ENCODE peak calls at places on chromosome X, in ten cellular contexts. O is A549, W is uterus, Q is heart left ventricle, X is upper lobe of left lung, B is GM12892, M is ovary, C is transverse colon, U is H54, V is stomach. L is an unnamed sample.

GRCh38 chrX:114959729-114960128 is 57.7 kb downstream of the IL13RA2 start:
- DNase-seq in O (no peak), W (no peak), Q (no peak), X (no peak), B (no peak), M (no peak), C (no peak), U (no peak), V (no peak), L (no peak)

GRCh38 chrX:44223150-44223549 is 120.3 kb downstream of the EFHC2 start:
- DNase-seq in O (no peak), W (no peak), Q (no peak), X (no peak), B (no peak), M (peak), C (peak), U (peak), V (peak), L (peak)

GRCh38 chrX:139475432-139475831 is 55.1 kb upstream of the F9 start:
- DNase-seq in O (no peak), W (no peak), Q (no peak), X (no peak), B (no peak), M (no peak), C (no peak), U (no peak), V (no peak), L (no peak)

GRCh38 chrX:126886997-126887396 is 67.5 kb downstream of the PRR32 start:
- DNase-seq in O (no peak), W (no peak), Q (no peak), X (no peak), B (no peak), M (no peak), C (no peak), U (no peak), V (no peak), L (no peak)

GRCh38 chrX:16215660-16216059 is 48.4 kb downstream of the MAGEB17 start:
- DNase-seq in O (no peak), W (no peak), Q (no peak), X (no peak), B (no peak), M (no peak), C (no peak), U (no peak), V (no peak), L (no peak)

GRCh38 chrX:9317174-9317573 is 147.7 kb upstream of the TBL1X start:
- DNase-seq in O (no peak), W (no peak), Q (no peak), X (peak), B (no peak), M (no peak), C (no peak), U (no peak), V (no peak), L (no peak)

GRCh38 chrX:22748093-22748999 is 251.4 kb upstream of the DDX53 start:
- DNase-seq in O (peak), W (peak), Q (peak), X (peak), B (peak), M (peak), C (peak), U (no peak), V (peak), L (peak)

GRCh38 chrX:18828832-18829404 is 121.5 kb downstream of the PPEF1 start:
- DNase-seq in O (no peak), W (no peak), Q (no peak), X (no peak), B (no peak), M (no peak), C (no peak), U (no peak), V (no peak), L (no peak)

GRCh38 chrX:14963447-14964236 is 90.4 kb downstream of the MOSPD2 start:
- DNase-seq in O (no peak), W (no peak), Q (no peak), X (no peak), B (no peak), M (no peak), C (no peak), U (no peak), V (no peak), L (no peak)

GRCh38 chrX:155662297-155662696 is 49.5 kb upstream of the TMLHE start:
- DNase-seq in O (no peak), W (no peak), Q (no peak), X (no peak), B (no peak), M (no peak), C (no peak), U (no peak), V (no peak), L (no peak)

GRCh38 chrX:109600114-109600710 is 24.8 kb downstream of the KCNE5 start:
- DNase-seq in O (no peak), W (no peak), Q (no peak), X (no peak), B (no peak), M (no peak), C (no peak), U (no peak), V (no peak), L (peak)

GRCh38 chrX:88584283-88584682 is 162.7 kb upstream of the CPXCR1 start:
- DNase-seq in O (no peak), W (no peak), Q (no peak), X (no peak), B (no peak), M (no peak), C (no peak), U (no peak), V (no peak), L (no peak)

GRCh38 chrX:53251307-53251706 is 26.3 kb upstream of the KDM5C start:
- DNase-seq in O (no peak), W (no peak), Q (no peak), X (no peak), B (no peak), M (no peak), C (no peak), U (no peak), V (no peak), L (no peak)

GRCh38 chrX:16444353-16444752 is 205.6 kb upstream of the S100G start:
- DNase-seq in O (no peak), W (no peak), Q (no peak), X (no peak), B (no peak), M (no peak), C (no peak), U (no peak), V (no peak), L (no peak)

GRCh38 chrX:135931644-135932487 is 38.4 kb downstream of the SAGE1 start:
- DNase-seq in O (no peak), W (peak), Q (peak), X (peak), B (no peak), M (peak), C (peak), U (no peak), V (peak), L (peak)

GRCh38 chrX:133985164-133986007 is at the start of gene GPC3:
- DNase-seq in O (peak), W (peak), Q (peak), X (no peak), B (no peak), M (peak), C (peak), U (no peak), V (peak), L (peak)

GRCh38 chrX:6644411-6644810 is 109.5 kb upstream of the VCX3A start:
- DNase-seq in O (no peak), W (no peak), Q (no peak), X (no peak), B (no peak), M (no peak), C (no peak), U (no peak), V (no peak), L (peak)

GRCh38 chrX:78104447-78105176 is 564 bp downstream of the PGK1 start:
- DNase-seq in O (peak), W (peak), Q (peak), X (peak), B (peak), M (peak), C (peak), U (peak), V (peak), L (peak)

GRCh38 chrX:53440631-53441517 is 6.7 kb upstream of the HSD17B10 start:
- DNase-seq in O (peak), W (peak), Q (peak), X (peak), B (no peak), M (peak), C (peak), U (peak), V (peak), L (peak)

GRCh38 chrX:31318866-31319265 is 247.0 kb upstream of the FTHL17 start:
- DNase-seq in O (no peak), W (no peak), Q (no peak), X (no peak), B (no peak), M (no peak), C (no peak), U (no peak), V (no peak), L (no peak)

GRCh38 chrX:129617420-129617819 is 37.3 kb downstream of the APLN start:
- DNase-seq in O (no peak), W (no peak), Q (no peak), X (no peak), B (no peak), M (no peak), C (no peak), U (no peak), V (no peak), L (no peak)

GRCh38 chrX:13220916-13221315 is 98.9 kb downstream of the ATXN3L start:
- DNase-seq in O (no peak), W (no peak), Q (no peak), X (no peak), B (no peak), M (no peak), C (no peak), U (no peak), V (no peak), L (no peak)

GRCh38 chrX:72308566-72309296 is 3.0 kb upstream of the CITED1 start:
- DNase-seq in O (peak), W (peak), Q (peak), X (peak), B (no peak), M (peak), C (peak), U (peak), V (peak), L (peak)

GRCh38 chrX:97215166-97215565 is 331.5 kb downstream of the RPA4 start:
- DNase-seq in O (no peak), W (no peak), Q (no peak), X (no peak), B (no peak), M (no peak), C (no peak), U (no peak), V (no peak), L (no peak)

GRCh38 chrX:46840946-46841740 is 4.3 kb downstream of the RP2 start:
- DNase-seq in O (no peak), W (no peak), Q (peak), X (no peak), B (no peak), M (no peak), C (no peak), U (no peak), V (no peak), L (peak)

GRCh38 chrX:124634363-124634762 is 288.0 kb downstream of the SH2D1A start:
- DNase-seq in O (no peak), W (no peak), Q (no peak), X (no peak), B (no peak), M (no peak), C (no peak), U (no peak), V (no peak), L (no peak)

GRCh38 chrX:57417827-57418226 is 131.3 kb downstream of the FAAH2 start:
- DNase-seq in O (no peak), W (no peak), Q (no peak), X (no peak), B (no peak), M (no peak), C (no peak), U (no peak), V (no peak), L (no peak)

GRCh38 chrX:125203737-125204578 is 115.7 kb upstream of the TEX13C start:
- DNase-seq in O (no peak), W (peak), Q (peak), X (no peak), B (no peak), M (no peak), C (no peak), U (no peak), V (no peak), L (peak)

GRCh38 chrX:72621163-72621562 is 48.5 kb upstream of the HDAC8 start:
- DNase-seq in O (peak), W (no peak), Q (no peak), X (no peak), B (no peak), M (no peak), C (no peak), U (no peak), V (no peak), L (no peak)

GRCh38 chrX:116238093-116238492 is 67.5 kb downstream of the AGTR2 start:
- DNase-seq in O (no peak), W (no peak), Q (no peak), X (no peak), B (no peak), M (no peak), C (no peak), U (no peak), V (no peak), L (no peak)

GRCh38 chrX:17861496-17862011 is 456 bp upstream of the RAI2 start:
- DNase-seq in O (no peak), W (no peak), Q (no peak), X (no peak), B (no peak), M (no peak), C (no peak), U (no peak), V (no peak), L (no peak)

GRCh38 chrX:109624641-109625311 is at the start of gene KCNE5:
- DNase-seq in O (no peak), W (no peak), Q (no peak), X (no peak), B (no peak), M (peak), C (no peak), U (no peak), V (no peak), L (no peak)

GRCh38 chrX:63258144-63258543 is 93.0 kb downstream of the SPIN4 start:
- DNase-seq in O (no peak), W (no peak), Q (no peak), X (no peak), B (no peak), M (no peak), C (no peak), U (no peak), V (no peak), L (no peak)

GRCh38 chrX:16743604-16744325 is 24.4 kb downstream of the SYAP1 start:
- DNase-seq in O (no peak), W (no peak), Q (no peak), X (no peak), B (no peak), M (no peak), C (no peak), U (peak), V (no peak), L (no peak)

GRCh38 chrX:152072236-152072635 is 66.1 kb downstream of the MAGEA10 start:
- DNase-seq in O (peak), W (no peak), Q (no peak), X (no peak), B (no peak), M (no peak), C (no peak), U (peak), V (no peak), L (no peak)

GRCh38 chrX:18668059-18668458 is 3.8 kb downstream of the RS1 start:
- DNase-seq in O (no peak), W (no peak), Q (no peak), X (no peak), B (no peak), M (no peak), C (no peak), U (no peak), V (no peak), L (no peak)

GRCh38 chrX:96846841-96847240 is 36.9 kb upstream of the RPA4 start:
- DNase-seq in O (no peak), W (no peak), Q (no peak), X (no peak), B (no peak), M (no peak), C (no peak), U (no peak), V (no peak), L (no peak)

GRCh38 chrX:102651242-102651967 is at the start of gene GPRASP1:
- DNase-seq in O (no peak), W (peak), Q (peak), X (peak), B (no peak), M (peak), C (peak), U (no peak), V (no peak), L (peak)
- TF ChIP-seq POLR2A in O (no peak), W (peak), Q (no peak), X (no peak), B (no peak), M (peak), C (peak), U (no peak), V (no peak), L (no peak)

GRCh38 chrX:107700802-107701201 is 72.5 kb downstream of the PRPS1 start:
- DNase-seq in O (no peak), W (no peak), Q (no peak), X (no peak), B (no peak), M (no peak), C (no peak), U (no peak), V (no peak), L (no peak)
- TF ChIP-seq POLR2A in O (no peak), W (no peak), Q (no peak), X (no peak), B (no peak), M (no peak), C (no peak), U (no peak), V (no peak), L (no peak)

GRCh38 chrX:103585421-103586313 is at the start of gene TCEAL4:
- DNase-seq in O (peak), W (peak), Q (peak), X (peak), B (peak), M (peak), C (peak), U (peak), V (peak), L (peak)
- TF ChIP-seq POLR2A in O (peak), W (peak), Q (no peak), X (peak), B (no peak), M (peak), C (peak), U (peak), V (no peak), L (no peak)

DNA sequence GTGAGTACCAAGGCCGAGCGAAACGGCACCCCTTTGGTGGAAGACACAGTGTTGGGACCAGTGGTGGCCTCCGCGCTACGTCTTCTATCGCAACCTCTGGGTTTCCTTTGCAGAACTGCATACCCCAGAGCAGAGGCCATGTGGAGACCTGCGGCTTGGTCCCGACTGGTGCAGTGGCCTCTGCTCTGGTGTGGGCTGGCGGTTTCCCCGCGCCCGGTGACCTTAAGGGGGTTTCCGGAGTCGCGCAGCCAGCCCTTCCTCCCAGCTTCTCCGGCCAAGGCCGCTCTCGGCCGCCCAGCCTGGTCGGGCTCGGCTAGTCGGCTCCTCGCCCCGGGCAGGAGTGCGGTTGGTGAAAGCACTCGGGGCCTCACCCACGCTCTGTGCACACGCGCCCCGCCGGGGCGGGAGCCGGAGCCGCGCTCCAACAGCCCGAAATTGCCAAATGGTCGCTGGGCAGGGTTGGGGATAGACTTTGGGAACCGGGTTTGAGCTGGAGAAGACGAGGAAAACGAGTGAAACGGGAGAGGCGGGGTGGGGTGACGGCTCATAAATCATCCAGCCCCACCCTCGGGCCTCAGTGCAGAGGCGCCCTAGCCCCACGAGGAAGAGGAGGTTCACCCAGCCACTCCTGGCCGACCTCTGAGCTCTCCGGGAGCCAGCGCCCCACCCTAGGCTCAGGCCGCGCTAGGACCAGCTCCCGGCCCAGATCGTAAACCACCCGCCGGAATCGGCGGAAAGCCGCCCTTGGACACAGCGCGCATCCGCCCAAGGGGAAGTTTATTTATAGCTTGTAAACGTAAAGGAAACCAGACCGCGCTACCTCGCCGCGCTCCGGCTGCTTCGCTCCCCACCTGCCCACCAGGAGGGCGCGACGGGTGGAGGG is 84.7 kb downstream of the BCOR start:
- DNase-seq in O (peak), W (peak), Q (peak), X (peak), B (no peak), M (peak), C (peak), U (peak), V (peak), L (peak)
- TF ChIP-seq POLR2A in O (peak), W (no peak), Q (no peak), X (no peak), B (no peak), M (no peak), C (peak), U (no peak), V (no peak), L (no peak)

GRCh38 chrX:153623310-153624029 is 23.5 kb upstream of the DUSP9 start:
- DNase-seq in O (no peak), W (peak), Q (no peak), X (no peak), B (no peak), M (peak), C (peak), U (no peak), V (no peak), L (no peak)

GRCh38 chrX:153625271-153626024 is 21.6 kb upstream of the DUSP9 start:
- DNase-seq in O (no peak), W (peak), Q (no peak), X (no peak), B (no peak), M (no peak), C (no peak), U (no peak), V (no peak), L (no peak)

GRCh38 chrX:153626025-153626633 is 20.9 kb upstream of the DUSP9 start:
- DNase-seq in O (no peak), W (peak), Q (no peak), X (no peak), B (no peak), M (no peak), C (no peak), U (no peak), V (no peak), L (no peak)

GRCh38 chrX:153622661-153623309 is 23.8 kb upstream of the CCNQ start:
- DNase-seq in O (no peak), W (peak), Q (no peak), X (no peak), B (no peak), M (peak), C (no peak), U (no peak), V (no peak), L (no peak)

GRCh38 chrX:153624196-153625091 is 22.6 kb upstream of the DUSP9 start:
- DNase-seq in O (no peak), W (peak), Q (no peak), X (no peak), B (no peak), M (no peak), C (no peak), U (no peak), V (no peak), L (no peak)
- TF ChIP-seq POLR2A in O (no peak), W (no peak), Q (no peak), X (no peak), B (no peak), M (no peak), C (no peak), U (no peak), V (no peak), L (no peak)

DNA sequence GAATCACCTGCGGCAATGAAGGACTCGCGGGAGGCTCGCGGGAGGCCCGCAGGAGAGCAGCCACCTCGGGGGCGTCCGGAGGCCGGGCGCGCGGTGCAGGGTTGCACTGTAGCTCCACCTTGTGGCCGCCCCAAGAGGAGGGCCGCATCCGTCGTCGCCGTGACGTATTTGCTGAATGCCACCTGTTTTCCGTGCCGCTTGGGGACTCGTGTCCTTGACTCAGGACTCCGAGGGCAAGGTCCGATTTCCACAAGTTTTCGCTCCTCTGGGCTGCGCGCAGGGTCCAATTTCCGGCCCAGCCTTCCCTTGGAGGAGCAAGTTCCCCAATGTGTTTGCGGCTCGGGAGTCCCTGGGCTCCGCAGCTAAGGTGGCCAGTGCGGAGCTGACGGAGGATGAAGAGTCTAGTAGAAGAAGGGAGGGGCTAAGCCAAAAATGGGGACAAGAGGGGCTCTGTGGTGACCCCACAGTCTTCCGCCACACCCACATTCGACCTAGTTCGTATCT is 10.7 kb upstream of the DLG3 start:
- DNase-seq in O (peak), W (peak), Q (peak), X (peak), B (peak), M (peak), C (peak), U (peak), V (peak), L (peak)
- TF ChIP-seq POLR2A in O (no peak), W (no peak), Q (no peak), X (no peak), B (peak), M (no peak), C (peak), U (no peak), V (no peak), L (no peak)

GRCh38 chrX:38285649-38286048 is 41.7 kb downstream of the RPGR start:
- DNase-seq in O (no peak), W (no peak), Q (no peak), X (no peak), B (no peak), M (no peak), C (no peak), U (no peak), V (no peak), L (no peak)
- TF ChIP-seq POLR2A in O (no peak), W (no peak), Q (no peak), X (no peak), B (no peak), M (no peak), C (no peak), U (no peak), V (no peak), L (no peak)

L was measured in testis.